ENCODE peak calls at places on chromosomes 13 and 19, in eight cellular contexts. H, W, Y, B, T, N, Q and X are unnamed samples.

GRCh38 chr13:113836917-113837553 is 26.8 kb downstream of the GAS6 start:
- DNase-seq in T (peak; percentile 78), N (no peak), B (no peak), Y (peak; percentile 7), H (no peak), W (no peak), Q (no peak), X (no peak)

GRCh38 chr19:4083677-4084546 is 17.2 kb upstream of the ZBTB7A start:
- DNase-seq in N (no peak), H (peak; percentile 64), W (no peak), B (no peak), T (no peak), Y (no peak), Q (peak; percentile 37), X (no peak)

GRCh38 chr19:40609561-40610395 is 8.6 kb downstream of the LTBP4 start:
- DNase-seq in N (peak; percentile 79), W (peak; percentile 51), T (peak; percentile 94), Y (peak; percentile 70), Q (peak; percentile 86), H (peak; percentile 85), B (peak; percentile 84), X (no peak)

GRCh38 chr13:64446372-64446771 is 2783.8 kb downstream of the PCDH9 start:
- DNase-seq in N (no peak), T (no peak), Q (no peak), Y (peak; percentile 5), H (no peak), W (no peak), B (no peak), X (no peak)

GRCh38 chr13:30529085-30529815 is 63.5 kb upstream of the HMGB1 start:
- DNase-seq in B (no peak), Q (no peak), T (no peak), Y (no peak), W (no peak), N (no peak), H (no peak), X (no peak)

GRCh38 chr13:47564041-47564440 is 437.0 kb downstream of the SUCLA2 start:
- DNase-seq in B (no peak), N (no peak), Q (no peak), T (no peak), H (no peak), Y (no peak), W (peak; percentile 13), X (no peak)

GRCh38 chr19:37537391-37537947 is 30.7 kb downstream of the ZNF793 start:
- DNase-seq in B (no peak), N (no peak), H (no peak), W (no peak), Y (no peak), Q (no peak), T (no peak), X (no peak)

GRCh38 chr19:48608798-48609263 is 2.3 kb downstream of the SPACA4 start:
- DNase-seq in H (no peak), N (no peak), Q (peak; percentile 40), B (no peak), Y (peak; percentile 75), W (no peak), T (no peak), X (no peak)

GRCh38 chr13:39209731-39210633 is 171.7 kb downstream of the NHLRC3 start:
- DNase-seq in H (no peak), W (no peak), Y (no peak), Q (no peak), T (no peak), B (no peak), N (no peak), X (no peak)

GRCh38 chr13:108594153-108594552 is 35.3 kb upstream of the MYO16 start:
- DNase-seq in Q (no peak), W (no peak), T (no peak), B (no peak), N (no peak), H (no peak), Y (no peak), X (no peak)

GRCh38 chr13:75993823-75994222 is 357.7 kb downstream of the LMO7 start:
- DNase-seq in T (no peak), W (no peak), Q (no peak), N (no peak), B (no peak), Y (no peak), H (no peak), X (no peak)

GRCh38 chr19:55287361-55288079 is 3.7 kb downstream of the BRSK1 start:
- DNase-seq in N (no peak), Y (no peak), W (no peak), Q (no peak), H (no peak), B (no peak), T (no peak), X (no peak)

GRCh38 chr19:5281588-5281987 is 59.0 kb downstream of the PTPRS start:
- DNase-seq in T (peak; percentile 92), Y (no peak), B (no peak), H (no peak), Q (no peak), N (no peak), W (no peak), X (no peak)

GRCh38 chr19:35365303-35365702 is 5.6 kb upstream of the GPR42 start:
- DNase-seq in T (no peak), Y (no peak), Q (no peak), N (no peak), H (no peak), W (no peak), B (no peak), X (no peak)

GRCh38 chr19:38229585-38230073 is 5.6 kb upstream of the DPF1 start:
- DNase-seq in W (peak; percentile 55), Q (peak; percentile 68), B (no peak), N (peak; percentile 42), T (no peak), H (peak; percentile 61), Y (peak; percentile 89), X (peak; percentile 81)

GRCh38 chr19:51550848-51551672 is 19.6 kb upstream of the SIGLEC6 start:
- DNase-seq in B (no peak), H (no peak), N (no peak), T (no peak), Q (no peak), W (no peak), Y (no peak), X (no peak)

GRCh38 chr13:43728411-43728810 is 58.4 kb downstream of the ENOX1 start:
- DNase-seq in B (no peak), W (no peak), T (no peak), Q (no peak), Y (no peak), N (no peak), H (no peak), X (no peak)

GRCh38 chr19:10474962-10475451 is 28.1 kb downstream of the KEAP1 start:
- DNase-seq in Q (no peak), Y (no peak), N (no peak), W (no peak), H (no peak), T (no peak), B (no peak), X (no peak)

GRCh38 chr13:23889598-23890224 is 511 bp upstream of the MIPEP start:
- DNase-seq in H (no peak), N (no peak), W (no peak), T (no peak), Q (no peak), Y (peak; percentile 31), B (no peak), X (no peak)

GRCh38 chr19:10517361-10517759 is at the start of gene S1PR5:
- DNase-seq in N (no peak), Y (peak; percentile 77), H (peak; percentile 53), Q (no peak), B (peak; percentile 20), W (peak; percentile 18), T (no peak), X (no peak)